ENCODE peak calls at places on chromosomes 3 and 15, in nine cellular contexts. Q is nucleus accumbens; D is NCI-H1694 treated with DMSO at 0.1 percent for 48 hours; R is A172; A is SJSA1; C is type B pancreatic cell; B is stimulated activated CD4-positive, alpha-beta T cell treated with anti-CD3 and anti-CD28 coated beads, Interleukin-1b, Interleukin-23, amount 100 ng/mL, for 24 hours; U is ascending aorta; O is fibroblast of mammary gland. T is an unnamed sample.

GRCh38 chr3:146953523-146954125 is 348.5 kb upstream of the PLSCR5 start:
- DNase-seq in O (peak), B (no peak), U (no peak), A (no peak), D (no peak), C (no peak), R (no peak), Q (no peak), T (no peak)

GRCh38 chr15:78282324-78282723 is 17.1 kb downstream of the SKIC8 start:
- DNase-seq in R (no peak), Q (no peak), D (no peak), U (no peak), B (no peak), O (peak), C (no peak), A (no peak), T (no peak)

GRCh38 chr3:171685116-171685895 is 125.0 kb downstream of the PLD1 start:
- DNase-seq in C (no peak), B (no peak), R (no peak), D (no peak), U (no peak), O (peak), A (no peak), Q (no peak), T (no peak)

GRCh38 chr3:78732471-78732870 is 1035.3 kb downstream of the ROBO1 start:
- DNase-seq in O (no peak), Q (no peak), A (no peak), C (no peak), B (no peak), U (no peak), R (no peak), D (no peak), T (no peak)

GRCh38 chr15:35308802-35309201 is 223.7 kb upstream of the NANOGP8 start:
- DNase-seq in O (peak), Q (no peak), A (peak), D (no peak), C (no peak), R (peak), B (no peak), U (peak), T (no peak)

GRCh38 chr15:62619105-62619504 is 423.4 kb upstream of the TPM1 start:
- DNase-seq in O (peak), D (no peak), C (no peak), B (no peak), R (no peak), A (peak), Q (peak), U (no peak), T (no peak)

GRCh38 chr15:57302640-57303257 is 73.6 kb upstream of the CGNL1 start:
- DNase-seq in B (no peak), U (peak), R (no peak), O (no peak), Q (no peak), D (no peak), C (no peak), A (no peak), T (no peak)

GRCh38 chr3:102083469-102083868 is 234.2 kb downstream of the NFKBIZ start:
- DNase-seq in B (no peak), C (no peak), O (no peak), U (no peak), D (no peak), Q (no peak), R (no peak), A (no peak), T (no peak)

GRCh38 chr15:62392411-62392810 is 227.3 kb upstream of the C2CD4B start:
- DNase-seq in R (peak), D (no peak), O (peak), A (no peak), C (no peak), U (peak), Q (no peak), B (no peak), T (no peak)

GRCh38 chr3:29389362-29389761 is 108.5 kb downstream of the RBMS3 start:
- DNase-seq in Q (no peak), U (no peak), B (no peak), C (no peak), O (no peak), D (no peak), R (no peak), A (no peak), T (no peak)

GRCh38 chr3:115792206-115792955 is 169.1 kb downstream of the GAP43 start:
- DNase-seq in U (no peak), R (peak), D (no peak), B (no peak), A (no peak), C (no peak), Q (no peak), O (peak), T (no peak)

GRCh38 chr3:72306800-72307341 is 521.9 kb upstream of the PROK2 start:
- DNase-seq in D (no peak), C (peak), O (peak), B (no peak), U (no peak), Q (no peak), R (no peak), A (no peak), T (no peak)

GRCh38 chr15:99719096-99719541 is 14.1 kb downstream of the LYSMD4 start:
- DNase-seq in Q (no peak), A (peak), D (no peak), U (no peak), B (no peak), R (peak), C (no peak), O (peak), T (no peak)